ENCODE peak calls at places on chromosomes 13 and 19, in four cellular contexts. B, X, L and U are unnamed samples.

GRCh38 chr13:76972430-76972829 is 19.5 kb upstream of the CLN5 start:
- DNase-seq in X (no peak), B (no peak), L (no peak), U (no peak)

GRCh38 chr13:67964091-67964490 is 734.0 kb upstream of the PCDH9 start:
- DNase-seq in X (no peak), B (no peak), L (no peak), U (no peak)

GRCh38 chr13:41268764-41269163 is 5.4 kb upstream of the MTRF1 start:
- DNase-seq in L (no peak), B (peak), X (peak), U (no peak)

GRCh38 chr13:43230989-43231388 is 207.6 kb downstream of the DNAJC15 start:
- DNase-seq in B (no peak), L (no peak), X (no peak), U (peak)

GRCh38 chr19:43395561-43395960 is 19.1 kb upstream of the TEX101 start:
- DNase-seq in B (no peak), L (no peak), X (no peak), U (no peak)

GRCh38 chr13:92843549-92843948 is 383.1 kb upstream of the GPC6 start:
- DNase-seq in X (no peak), B (peak), L (no peak), U (no peak)

GRCh38 chr19:47663911-47664771 is 49.1 kb upstream of the EHD2 start:
- DNase-seq in B (peak), L (peak), X (peak), U (peak)

GRCh38 chr19:18385675-18386542 is at the start of gene GDF15:
- DNase-seq in X (peak), B (peak), L (no peak), U (peak)

GRCh38 chr13:38223093-38223492 is 126.6 kb upstream of the UFM1 start:
- DNase-seq in B (peak), X (no peak), L (no peak), U (no peak)

GRCh38 chr13:91346848-91347211 is 657 bp upstream of the MIR17HG start:
- DNase-seq in B (peak), L (no peak), X (peak), U (no peak)

GRCh38 chr13:24502567-24503375 is 9.8 kb downstream of the PARP4 start:
- DNase-seq in L (no peak), B (peak), X (peak), U (no peak)

GRCh38 chr19:6887326-6887725 is at the start of gene ADGRE1:
- DNase-seq in B (no peak), X (no peak), L (no peak), U (no peak)

GRCh38 chr19:33192010-33192409 is 2.1 kb upstream of the LRP3 start:
- DNase-seq in X (no peak), L (no peak), B (no peak), U (no peak)

GRCh38 chr13:113545931-113546516 is 38.5 kb upstream of the TFDP1 start:
- DNase-seq in B (no peak), L (peak), X (no peak), U (no peak)

GRCh38 chr13:99258210-99258860 is at the start of gene GPR18:
- DNase-seq in X (no peak), B (no peak), L (no peak), U (no peak)

GRCh38 chr19:34454685-34455084 is 26.5 kb downstream of the UBA2 start:
- DNase-seq in X (no peak), B (no peak), L (no peak), U (no peak)

GRCh38 chr13:110116072-110116487 is 190.9 kb downstream of the COL4A1 start:
- DNase-seq in B (peak), X (peak), L (peak), U (no peak)

DNA sequence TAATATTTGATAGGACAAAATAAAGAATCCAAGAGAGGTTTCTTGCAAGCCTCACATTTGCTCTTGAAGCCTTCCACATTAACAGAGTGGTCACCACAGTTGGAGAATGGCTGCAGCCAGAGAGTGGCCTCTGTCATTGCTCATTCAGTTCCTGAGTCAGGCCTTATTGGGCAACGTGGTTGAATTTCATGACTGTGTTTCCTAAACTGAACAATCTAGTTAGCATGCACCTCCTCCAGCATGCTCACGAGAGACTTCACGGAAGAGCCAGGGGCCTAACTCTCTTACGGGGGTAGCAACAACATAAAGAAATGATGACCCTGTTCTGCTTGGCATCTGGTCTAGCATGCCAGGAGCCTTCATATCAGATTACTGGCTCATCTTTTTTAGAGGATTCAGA is 9.6 kb upstream of the UBL3 start:
- DNase-seq in B (peak), X (no peak), L (no peak), U (no peak)
- H3K27ac ChIP-seq in B (peak), X (no peak), L (no peak), U (no peak)

DNA sequence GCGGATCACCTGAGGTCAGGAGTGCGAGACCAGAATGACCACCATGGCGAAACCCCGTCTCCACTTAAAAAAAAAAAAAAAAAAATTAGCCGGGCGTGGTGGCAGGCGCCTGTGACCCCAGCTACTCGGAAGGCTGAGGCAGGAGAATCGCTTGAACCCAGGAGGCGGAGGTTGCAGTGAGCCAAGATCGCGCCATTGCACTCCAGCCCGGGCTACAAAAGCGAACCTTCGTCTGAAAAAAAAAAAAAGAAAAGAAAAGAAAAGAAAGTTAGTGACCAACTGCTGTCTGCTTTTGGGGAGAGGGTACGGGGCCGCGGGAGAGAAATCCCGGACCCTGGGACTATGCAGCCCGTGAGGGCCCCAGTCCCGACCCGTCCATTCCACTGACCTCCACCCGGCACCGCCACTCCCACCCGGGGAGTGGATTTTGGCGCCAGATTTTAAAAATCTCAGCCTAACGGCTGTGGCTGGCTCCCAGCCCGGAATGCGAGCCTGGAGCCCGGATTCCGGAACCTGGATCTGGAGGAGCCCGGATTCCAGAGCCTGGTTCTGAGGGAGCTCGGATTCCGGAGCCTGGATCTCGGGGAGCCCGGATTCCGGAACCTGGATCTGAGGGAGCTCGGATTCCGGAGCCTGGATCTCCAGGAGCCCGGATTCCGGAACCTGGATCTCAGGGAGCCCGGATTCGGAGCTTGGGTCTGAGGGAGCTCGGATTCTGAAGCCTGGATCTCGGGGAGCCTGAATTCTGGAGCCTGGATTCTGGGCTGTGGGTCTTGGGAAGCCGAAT is 6.1 kb upstream of the LMNB2 start:
- DNase-seq in B (peak), X (peak), L (peak), U (peak)
- H3K4me3 ChIP-seq in B (peak), X (peak), L (peak), U (peak)

GRCh38 chr13:28099396-28100148 is 804 bp downstream of the FLT3 start:
- DNase-seq in B (no peak), X (no peak), L (no peak), U (no peak)
- H3K27ac ChIP-seq in B (no peak), X (no peak), L (no peak), U (no peak)

DNA sequence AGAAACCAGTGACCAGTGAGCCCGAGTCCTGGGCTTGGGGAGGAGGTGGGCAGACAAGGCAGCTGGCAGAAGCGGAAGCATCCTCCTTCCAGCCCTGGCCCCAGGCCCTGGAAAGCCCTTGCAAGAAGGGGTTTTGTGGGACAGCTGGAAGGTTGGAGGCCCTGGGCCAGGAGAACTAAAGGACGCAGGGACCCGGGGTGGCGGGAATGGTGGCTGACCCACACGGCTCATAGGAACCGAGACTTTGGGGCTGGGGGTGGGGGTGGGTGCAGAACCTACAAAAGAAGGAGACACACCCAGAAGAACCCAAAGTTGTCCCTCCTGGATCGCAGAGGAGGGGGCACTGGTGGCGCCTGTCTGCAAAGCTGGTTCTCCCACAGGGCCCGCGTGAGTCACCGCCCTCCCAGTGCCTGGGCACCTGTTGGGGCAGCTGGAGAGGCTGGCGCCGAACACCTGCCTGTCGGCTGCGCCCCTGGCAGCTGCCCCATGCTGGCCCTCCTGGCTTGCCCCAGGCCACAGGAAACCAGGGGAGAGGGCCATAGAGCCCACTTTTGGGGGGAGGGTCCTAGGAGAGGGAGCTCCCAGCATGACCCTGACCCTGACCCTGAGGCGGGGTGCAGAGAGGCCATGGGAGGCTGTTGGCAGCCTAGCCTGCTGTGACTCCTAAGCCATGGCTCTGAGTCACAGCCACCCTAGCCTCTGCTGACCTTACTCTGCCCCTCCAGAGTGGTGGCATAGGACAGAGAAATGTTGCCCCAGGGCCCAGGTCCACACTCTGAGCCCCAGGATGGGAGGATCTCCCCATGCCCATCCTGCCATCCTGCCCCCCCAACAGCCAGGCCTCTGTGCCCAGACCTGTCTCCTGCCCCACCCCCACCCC is 768 bp downstream of the DMPK start:
- DNase-seq in L (no peak), B (peak), X (peak), U (no peak)
- H3K4me3 ChIP-seq in L (peak), B (peak), X (peak), U (peak)